ENCODE peak calls at places on chromosomes 3 and 15, in eight cellular contexts. G is Peyer's patch, U is HCT116, J is tibial nerve, Q is uterus, B is body of pancreas, I is K562, L is stomach. E is an unnamed sample.

GRCh38 chr3:22231061-22231460 is 480.1 kb upstream of the ZNF385D start:
- DNase-seq in U (no peak), Q (no peak), G (no peak), L (no peak), J (no peak), I (no peak), B (no peak), E (no peak)

GRCh38 chr3:171875923-171876412 is 32.8 kb downstream of the TMEM212 start:
- DNase-seq in U (no peak), I (no peak), L (no peak), G (no peak), B (no peak), Q (no peak), J (no peak), E (no peak)

GRCh38 chr3:160950542-160950941 is 154.6 kb downstream of the B3GALNT1 start:
- DNase-seq in I (no peak), B (no peak), U (no peak), G (no peak), J (no peak), Q (no peak), L (no peak), E (no peak)

GRCh38 chr15:28021281-28022039 is 77.7 kb downstream of the OCA2 start:
- DNase-seq in J (no peak), G (peak; percentile 77), I (peak; percentile 41), U (peak; percentile 22), Q (no peak), B (peak; percentile 71), L (no peak), E (no peak)

GRCh38 chr3:105960381-105960780 is 91.6 kb upstream of the CBLB start:
- DNase-seq in I (no peak), B (no peak), L (no peak), J (no peak), Q (no peak), G (no peak), U (no peak), E (no peak)

GRCh38 chr15:61038387-61038786 is 190.7 kb downstream of the RORA start:
- DNase-seq in I (no peak), U (no peak), L (no peak), G (no peak), B (no peak), J (peak; percentile 27), Q (no peak), E (peak; percentile 71)

GRCh38 chr15:32733276-32733675 is 15.5 kb downstream of the GREM1 start:
- DNase-seq in L (no peak), Q (no peak), I (no peak), J (no peak), U (no peak), B (no peak), G (no peak), E (no peak)

GRCh38 chr15:42547926-42548257 is 701 bp downstream of the LRRC57 start:
- DNase-seq in U (no peak), I (no peak), G (no peak), Q (no peak), L (no peak), B (no peak), J (no peak), E (no peak)

DNA sequence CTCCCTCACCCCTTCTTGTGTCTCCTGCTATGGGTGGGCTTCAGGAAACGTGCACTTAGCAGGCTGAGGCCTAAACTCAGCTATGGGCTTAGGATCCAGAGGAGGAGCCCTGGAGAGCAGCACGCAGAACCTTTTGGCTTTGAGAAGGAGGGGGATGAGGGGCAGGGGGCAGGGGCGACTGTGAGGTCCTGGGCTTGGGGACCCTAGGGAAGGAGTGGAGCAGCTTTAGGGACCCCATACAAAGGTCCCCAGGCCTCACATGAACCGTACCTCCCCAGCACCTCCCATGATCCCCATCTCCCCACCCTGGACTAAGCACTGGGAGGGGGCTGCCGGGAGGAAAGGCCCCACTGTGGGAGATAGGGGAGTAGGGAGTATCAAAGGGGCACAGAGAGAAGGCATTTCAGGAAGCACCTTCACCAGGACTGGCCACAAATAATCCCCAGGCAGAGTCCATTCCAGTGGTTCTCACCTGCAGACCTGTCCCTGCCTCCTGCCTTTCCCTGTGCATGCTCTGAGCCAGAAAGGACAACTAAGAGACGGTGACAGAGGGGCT is 62.0 kb upstream of the KLF13 start:
- DNase-seq in I (no peak), B (no peak), J (no peak), L (peak; percentile 24), U (no peak), Q (no peak), G (no peak), E (no peak)
- H3K4me1 ChIP-seq in I (peaks cover 2% of the 10 kb centered on the region), B (peaks cover 31% of the 10 kb centered on the region), J (peaks cover 50% of the 10 kb centered on the region), L (peaks cover 53% of the 10 kb centered on the region), U (no peaks in the 10 kb centered on the region), Q (no peaks in the 10 kb centered on the region), G (peaks cover 49% of the 10 kb centered on the region), E (peaks cover 15% of the 10 kb centered on the region)

GRCh38 chr15:45645026-45645980 is 10.5 kb downstream of the SQOR start:
- DNase-seq in I (no peak), G (no peak), U (no peak), Q (no peak), B (no peak), L (no peak), J (no peak), E (no peak)
- TF ChIP-seq POLR2A in I (no peak), G (no peak), U (no peak), Q (no peak), B (no peak), L (no peak), J (no peak), E (no peak)

DNA sequence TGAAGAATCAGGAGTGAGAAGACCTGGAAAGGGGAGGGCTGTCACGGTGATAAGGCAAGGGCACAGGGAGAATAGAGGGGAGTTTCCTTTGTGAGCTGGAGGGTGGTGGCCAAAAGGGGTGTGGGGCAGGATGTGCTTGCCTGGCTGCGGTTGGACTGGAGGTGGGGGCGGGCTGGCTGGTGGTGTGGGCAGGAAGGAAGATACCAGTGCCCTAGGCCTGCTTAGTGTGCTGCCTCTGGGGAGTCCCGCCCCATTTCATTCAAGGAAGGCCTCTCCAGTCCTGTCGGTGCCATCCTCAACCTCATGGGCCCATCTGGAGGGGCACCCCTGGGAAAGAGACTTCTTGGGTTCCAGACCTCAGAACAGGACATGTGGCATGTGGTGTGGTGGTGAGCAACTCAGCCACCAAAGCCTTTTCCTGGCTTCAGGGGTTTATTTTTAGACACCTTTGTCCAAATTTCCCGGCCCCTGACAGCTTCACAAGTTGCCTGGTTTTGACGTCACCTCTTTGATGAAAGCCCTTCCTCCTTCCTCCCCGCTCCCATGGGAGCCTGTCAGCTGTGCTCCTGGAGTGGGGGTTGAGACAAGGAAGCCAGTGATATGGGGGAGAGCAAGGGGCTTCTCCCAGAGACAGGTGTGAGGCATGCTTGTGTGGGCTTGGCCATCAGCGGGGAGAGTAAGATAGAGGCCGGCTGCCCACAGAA is 15.6 kb downstream of the TEX264 start:
- DNase-seq in Q (no peak), J (no peak), B (peak; percentile 34), I (peak; percentile 54), G (peak; percentile 59), L (peak; percentile 55), U (no peak), E (peak; percentile 33)
- H3K4me1 ChIP-seq in Q (no peaks in the 10 kb centered on the region), J (peaks cover 53% of the 10 kb centered on the region), B (no peaks in the 10 kb centered on the region), I (peaks cover 25% of the 10 kb centered on the region), G (peaks cover 16% of the 10 kb centered on the region), L (peaks cover 18% of the 10 kb centered on the region), U (peaks cover 3% of the 10 kb centered on the region), E (peaks cover 43% of the 10 kb centered on the region)

DNA sequence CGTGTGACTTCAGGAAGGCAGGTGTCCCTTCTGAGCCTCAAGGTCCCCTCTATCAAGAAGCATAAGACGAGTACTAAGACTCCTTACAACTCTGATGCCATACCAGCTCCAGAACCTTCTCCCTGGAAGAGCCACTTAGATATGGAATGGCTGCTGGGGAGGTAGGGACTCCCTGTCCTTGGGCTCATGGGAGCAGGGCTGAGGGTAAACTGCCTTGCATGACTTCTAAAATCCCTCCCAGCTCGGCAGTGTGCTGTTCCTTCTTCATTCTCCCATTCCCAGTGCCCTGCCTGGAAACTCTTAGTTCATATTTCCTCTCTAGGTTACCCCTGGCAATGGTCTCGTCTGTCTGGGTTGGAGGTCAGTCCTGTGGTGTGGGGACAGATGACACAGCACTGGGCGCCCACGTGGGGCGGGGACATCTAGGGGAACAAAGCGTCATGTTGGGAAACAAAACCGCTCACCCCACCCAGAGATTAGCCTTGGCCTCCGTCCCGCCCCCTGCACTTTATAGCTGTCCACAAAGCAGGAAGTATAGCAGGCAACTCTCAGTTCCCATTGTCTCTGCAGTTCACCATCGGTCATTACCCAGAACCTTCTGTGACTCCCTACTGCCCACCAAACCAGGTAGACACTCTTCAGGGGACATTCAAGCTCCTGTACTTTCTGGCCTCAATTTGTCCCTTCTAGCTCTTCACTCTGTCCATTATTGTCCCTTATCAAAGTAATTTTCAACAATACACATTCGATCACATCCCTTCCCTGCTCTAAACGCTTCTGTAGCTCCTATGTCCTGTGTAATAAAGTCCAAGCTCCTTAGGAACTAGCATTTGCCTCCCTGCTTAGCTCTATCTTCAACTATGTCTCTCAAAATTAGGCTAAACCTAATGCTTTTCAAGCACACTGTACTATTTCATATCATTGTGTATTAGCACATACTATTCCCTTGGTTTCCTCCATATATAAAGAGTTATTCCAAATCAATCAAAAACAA is 73.8 kb downstream of the IQSEC1 start:
- DNase-seq in Q (no peak), G (peak; percentile 79), I (peak; percentile 97), B (peak; percentile 48), U (peak; percentile 74), J (peak; percentile 65), L (peak; percentile 85), E (peak; percentile 71)
- TF ChIP-seq POLR2A in Q (no peak), G (no peak), I (peak; percentile 81), B (no peak), U (no peak), J (peak; percentile 3), L (no peak), E (no peak)

GRCh38 chr3:16897254-16897926 is 12.6 kb downstream of the PLCL2 start:
- DNase-seq in L (no peak), Q (no peak), U (no peak), J (no peak), I (no peak), G (peak; percentile 74), B (no peak), E (no peak)
- H3K4me1 ChIP-seq in L (peaks cover 12% of the 10 kb centered on the region), Q (no peaks in the 10 kb centered on the region), U (no peaks in the 10 kb centered on the region), J (peaks cover 41% of the 10 kb centered on the region), I (no peaks in the 10 kb centered on the region), G (peaks cover 16% of the 10 kb centered on the region), B (peaks cover 64% of the 10 kb centered on the region), E (peaks cover 72% of the 10 kb centered on the region)

GRCh38 chr3:99662838-99663570 is 24.6 kb downstream of the COL8A1 start:
- DNase-seq in B (no peak), G (no peak), J (no peak), I (no peak), L (no peak), Q (no peak), U (no peak), E (no peak)

GRCh38 chr3:99659965-99660364 is 21.6 kb downstream of the COL8A1 start:
- DNase-seq in B (no peak), U (no peak), Q (no peak), I (no peak), G (no peak), J (no peak), L (no peak), E (no peak)

GRCh38 chr3:99656606-99657005 is 18.2 kb downstream of the COL8A1 start:
- DNase-seq in G (no peak), U (no peak), B (no peak), L (no peak), Q (no peak), I (no peak), J (no peak), E (no peak)

GRCh38 chr3:99658274-99658673 is 19.9 kb downstream of the COL8A1 start:
- DNase-seq in I (no peak), Q (no peak), G (no peak), L (no peak), U (no peak), J (no peak), B (no peak), E (no peak)

GRCh38 chr3:99659032-99659431 is 20.6 kb downstream of the COL8A1 start:
- DNase-seq in Q (peak; percentile 52), G (no peak), I (no peak), J (no peak), L (no peak), U (no peak), B (no peak), E (peak; percentile 35)
- TF ChIP-seq POLR2A in Q (no peak), G (no peak), I (no peak), J (no peak), L (no peak), U (no peak), B (no peak), E (no peak)